ENCODE peak calls at places on chromosome 14, in eight cellular contexts. A, Y, W, U, S, C, M and V are unnamed samples.
A peak's percentile ranks its signal among the peaks of the same experiment; 100 is the strongest.

GRCh38 chr14:36820111-36820709 is 158.6 kb downstream of the PAX9 start:
- DNase-seq in Y (no peak), S (no peak), W (no peak), C (no peak), U (no peak), M (no peak), A (no peak), V (no peak)

GRCh38 chr14:68210729-68211299 is 391.2 kb downstream of the RAD51B start:
- DNase-seq in C (no peak), U (peak; percentile 12), M (no peak), S (peak; percentile 86), Y (no peak), W (peak; percentile 73), A (peak; percentile 80), V (no peak)

GRCh38 chr14:38233218-38233617 is 22.7 kb downstream of the CLEC14A start:
- DNase-seq in S (no peak), M (no peak), C (no peak), U (no peak), Y (no peak), A (no peak), W (no peak), V (no peak)

GRCh38 chr14:85535916-85536834 is 6.2 kb downstream of the FLRT2 start:
- DNase-seq in U (no peak), Y (peak; percentile 63), A (peak; percentile 60), M (no peak), W (peak; percentile 59), S (peak; percentile 14), C (no peak), V (no peak)

GRCh38 chr14:50955373-50956043 is 11.2 kb upstream of the PYGL start:
- DNase-seq in M (no peak), Y (peak; percentile 25), U (no peak), A (peak; percentile 96), S (peak; percentile 94), C (no peak), W (peak; percentile 94), V (no peak)

GRCh38 chr14:56953884-56954283 is 143.6 kb upstream of the OTX2 start:
- DNase-seq in M (peak; percentile 29), C (no peak), A (no peak), S (no peak), Y (peak; percentile 68), W (no peak), U (no peak), V (no peak)

GRCh38 chr14:90579088-90579487 is 182.3 kb downstream of the CALM1 start:
- DNase-seq in A (no peak), C (no peak), S (no peak), M (no peak), U (no peak), Y (no peak), W (no peak), V (no peak)

GRCh38 chr14:49982522-49982951 is 89.7 kb downstream of the ARF6 start:
- DNase-seq in U (peak; percentile 41), Y (no peak), W (peak; percentile 76), A (peak; percentile 68), S (peak; percentile 57), M (no peak), C (no peak), V (no peak)

GRCh38 chr14:77099425-77100167 is 1.5 kb downstream of the CIPC start:
- DNase-seq in W (peak; percentile 50), C (no peak), Y (no peak), A (peak; percentile 46), M (peak; percentile 78), S (peak; percentile 31), U (no peak), V (no peak)

GRCh38 chr14:45144658-45145057 is 8.9 kb downstream of the FANCM start:
- DNase-seq in A (no peak), W (no peak), U (no peak), Y (no peak), C (no peak), M (no peak), S (no peak), V (no peak)

GRCh38 chr14:91185721-91186120 is 58.8 kb downstream of the GPR68 start:
- DNase-seq in S (no peak), W (peak; percentile 30), U (no peak), M (no peak), A (peak; percentile 45), Y (no peak), C (no peak), V (no peak)

GRCh38 chr14:71108398-71109114 is 201.3 kb downstream of the PCNX1 start:
- DNase-seq in W (no peak), A (no peak), M (no peak), Y (no peak), C (no peak), S (no peak), U (no peak), V (no peak)

GRCh38 chr14:62206456-62206855 is 444.2 kb downstream of the SNAPC1 start:
- DNase-seq in Y (no peak), W (no peak), S (no peak), U (no peak), M (no peak), A (no peak), C (no peak), V (no peak)

GRCh38 chr14:69612014-69612758 is 790 bp downstream of the SUSD6 start:
- DNase-seq in A (no peak), C (no peak), U (peak; percentile 41), W (peak; percentile 67), Y (peak; percentile 24), M (peak; percentile 34), S (no peak), V (no peak)

GRCh38 chr14:92657457-92658142 is 90.8 kb downstream of the LGMN start:
- DNase-seq in A (no peak), Y (no peak), C (no peak), S (no peak), U (no peak), M (no peak), W (no peak), V (no peak)

GRCh38 chr14:53525608-53526007 is 372.5 kb upstream of the DDHD1 start:
- DNase-seq in M (no peak), W (peak; percentile 62), S (no peak), A (peak; percentile 66), C (no peak), U (no peak), Y (no peak), V (no peak)

GRCh38 chr14:36281309-36281708 is 39.1 kb downstream of the MBIP start:
- DNase-seq in S (no peak), C (no peak), A (no peak), W (no peak), M (no peak), Y (no peak), U (no peak), V (no peak)

GRCh38 chr14:22908601-22909000 is 10.3 kb downstream of the RBM23 start:
- DNase-seq in W (peak; percentile 35), C (no peak), A (no peak), U (no peak), S (no peak), M (no peak), Y (no peak), V (no peak)

GRCh38 chr14:59343585-59343984 is 121.6 kb downstream of the GPR135 start:
- DNase-seq in U (no peak), S (no peak), A (no peak), Y (peak; percentile 64), M (peak; percentile 91), C (no peak), W (no peak), V (no peak)

GRCh38 chr14:102622262-102622885 is 29.9 kb downstream of the RCOR1 start:
- DNase-seq in U (no peak), A (no peak), Y (no peak), M (no peak), S (no peak), W (no peak), C (no peak), V (no peak)

GRCh38 chr14:53355581-53356112 is 202.5 kb upstream of the DDHD1 start:
- DNase-seq in W (peak; percentile 53), M (peak; percentile 72), U (no peak), A (peak; percentile 53), Y (no peak), C (no peak), S (peak; percentile 86), V (no peak)

GRCh38 chr14:58362798-58363412 is 32.8 kb upstream of the TOMM20L start:
- DNase-seq in Y (peak; percentile 35), U (no peak), M (peak; percentile 78), W (no peak), A (peak; percentile 7), C (no peak), S (peak; percentile 7), V (no peak)

GRCh38 chr14:101075801-101076413 is 172.4 kb upstream of the RTL1 start:
- DNase-seq in C (peak; percentile 18), W (no peak), S (no peak), A (no peak), U (no peak), Y (no peak), M (no peak), V (no peak)

GRCh38 chr14:91256661-91257060 is 12.2 kb upstream of the GPR68 start:
- DNase-seq in W (no peak), A (no peak), M (peak; percentile 65), C (no peak), Y (no peak), U (no peak), S (no peak), V (no peak)

GRCh38 chr14:49868720-49869114 is 16.1 kb upstream of the NEMF start:
- DNase-seq in U (no peak), S (no peak), A (no peak), Y (no peak), W (no peak), C (no peak), M (no peak), V (no peak)

GRCh38 chr14:22112004-22112403 is 438.4 kb upstream of the OR4E1 start:
- DNase-seq in M (no peak), U (peak; percentile 41), A (no peak), W (no peak), S (no peak), C (no peak), Y (no peak), V (no peak)

GRCh38 chr14:100736269-100737180 is 9.8 kb downstream of the DLK1 start:
- DNase-seq in U (no peak), A (no peak), W (no peak), M (no peak), Y (no peak), C (no peak), S (no peak), V (no peak)

GRCh38 chr14:35134329-35135123 is 12.2 kb downstream of the PRORP start:
- DNase-seq in S (no peak), W (no peak), A (no peak), U (no peak), C (no peak), M (no peak), Y (no peak), V (no peak)

GRCh38 chr14:56870336-56870735 is 60.1 kb upstream of the OTX2 start:
- DNase-seq in U (no peak), A (no peak), Y (no peak), M (peak; percentile 72), C (no peak), W (no peak), S (no peak), V (no peak)

GRCh38 chr14:22560638-22561365 is 28.2 kb downstream of the DAD1 start:
- DNase-seq in A (no peak), C (no peak), W (no peak), Y (no peak), M (no peak), U (no peak), S (no peak), V (no peak)

GRCh38 chr14:89011727-89012271 is 187.3 kb downstream of the TTC8 start:
- DNase-seq in C (no peak), U (no peak), M (no peak), W (no peak), A (no peak), S (no peak), Y (no peak), V (no peak)

GRCh38 chr14:99986416-99986815 is 78.8 kb upstream of the EVL start:
- DNase-seq in A (peak; percentile 62), Y (no peak), M (peak; percentile 50), C (no peak), S (no peak), U (no peak), W (peak; percentile 65), V (no peak)

GRCh38 chr14:49553892-49554291 is 32.3 kb downstream of the RPS29 start:
- DNase-seq in U (no peak), M (no peak), Y (peak; percentile 40), C (no peak), A (no peak), W (no peak), S (no peak), V (no peak)

GRCh38 chr14:61661471-61661988 is 33.8 kb upstream of the HIF1A start:
- DNase-seq in U (no peak), M (no peak), Y (no peak), C (no peak), A (no peak), W (no peak), S (no peak), V (no peak)